ENCODE peak calls at places on chromosome 17, in eight cellular contexts. U, N, D, H, B, G, L and X are unnamed samples.

GRCh38 chr17:82378741-82379021 is 7.1 kb downstream of the UTS2R start:
- DNase-seq in H (no peak), G (no peak), N (no peak), L (no peak), B (no peak), D (no peak), U (no peak), X (no peak)

GRCh38 chr17:31448467-31449077 is 57.1 kb downstream of the RAB11FIP4 start:
- DNase-seq in U (no peak), L (peak), D (no peak), B (peak), N (peak), H (no peak), G (peak), X (no peak)

GRCh38 chr17:39700148-39700987 is 504 bp downstream of the ERBB2 start:
- DNase-seq in L (no peak), N (peak), U (peak), G (no peak), D (no peak), H (no peak), B (peak), X (peak)

GRCh38 chr17:69608808-69609494 is 194.5 kb downstream of the MAP2K6 start:
- DNase-seq in G (peak), N (peak), U (peak), B (peak), L (peak), H (no peak), D (no peak), X (no peak)

GRCh38 chr17:57808882-57809281 is 41.0 kb downstream of the MRPS23 start:
- DNase-seq in D (no peak), N (no peak), H (no peak), B (no peak), U (no peak), L (no peak), G (no peak), X (no peak)

GRCh38 chr17:17698371-17698770 is 17.1 kb downstream of the RAI1 start:
- DNase-seq in D (no peak), G (no peak), B (no peak), N (no peak), L (no peak), U (no peak), H (no peak), X (peak)

GRCh38 chr17:11969565-11969964 is 27.7 kb downstream of the ZNF18 start:
- DNase-seq in D (no peak), L (no peak), U (peak), H (no peak), B (no peak), N (no peak), G (no peak), X (no peak)

GRCh38 chr17:31508310-31509094 is 117.0 kb downstream of the RAB11FIP4 start:
- DNase-seq in D (no peak), N (no peak), U (no peak), L (no peak), H (no peak), B (no peak), G (no peak), X (peak)

GRCh38 chr17:78738245-78738644 is 43.8 kb downstream of the CYTH1 start:
- DNase-seq in L (no peak), N (no peak), G (no peak), U (no peak), B (no peak), H (no peak), D (no peak), X (no peak)

GRCh38 chr17:61349350-61349749 is 50.3 kb upstream of the TBX2 start:
- DNase-seq in G (peak), B (peak), N (no peak), H (no peak), U (no peak), L (no peak), D (no peak), X (no peak)
- TF ChIP-seq CTCF in G (peak), B (peak), N (peak), H (no peak), U (no peak), L (peak), D (no peak), X (peak)

GRCh38 chr17:77470800-77471733 is 330.3 kb downstream of the SEC14L1 start:
- DNase-seq in G (peak), U (no peak), N (peak), D (no peak), H (no peak), L (no peak), B (peak), X (peak)
- TF ChIP-seq CTCF in G (no peak), U (no peak), N (no peak), D (no peak), H (no peak), L (no peak), B (peak), X (no peak)

GRCh38 chr17:64243340-64243739 is 19.7 kb downstream of the TEX2 start:
- DNase-seq in N (no peak), H (no peak), U (no peak), G (no peak), L (no peak), D (no peak), B (no peak), X (no peak)
- TF ChIP-seq CTCF in N (no peak), H (no peak), U (no peak), G (no peak), L (no peak), D (no peak), B (no peak), X (no peak)

GRCh38 chr17:3692346-3692745 is 3.6 kb downstream of the P2RX5 start:
- DNase-seq in G (no peak), N (no peak), D (no peak), U (no peak), L (no peak), B (no peak), H (no peak), X (peak)
- TF ChIP-seq CTCF in G (no peak), N (peak), D (no peak), U (peak), L (no peak), B (no peak), H (no peak), X (no peak)

GRCh38 chr17:28342313-28342712 is 6.8 kb downstream of the TNFAIP1 start:
- DNase-seq in G (no peak), N (no peak), L (no peak), B (no peak), D (no peak), H (no peak), U (no peak), X (no peak)
- TF ChIP-seq CTCF in G (no peak), N (no peak), L (no peak), B (no peak), D (no peak), H (no peak), U (no peak), X (no peak)

GRCh38 chr17:29114141-29114540 is 66.1 kb downstream of the MYO18A start:
- DNase-seq in D (no peak), L (no peak), G (peak), U (no peak), H (no peak), B (no peak), N (no peak), X (no peak)

GRCh38 chr17:29112780-29113295 is 67.4 kb downstream of the MYO18A start:
- DNase-seq in G (peak), N (peak), U (no peak), D (no peak), L (no peak), B (peak), H (no peak), X (no peak)

GRCh38 chr17:29115435-29115834 is 64.8 kb downstream of the MYO18A start:
- DNase-seq in L (no peak), D (no peak), H (no peak), G (no peak), B (no peak), U (no peak), N (no peak), X (no peak)

GRCh38 chr17:29111816-29112499 is 68.2 kb downstream of the MYO18A start:
- DNase-seq in G (peak), U (peak), H (peak), N (peak), D (peak), B (peak), L (peak), X (peak)

GRCh38 chr17:29113334-29113733 is 66.9 kb downstream of the MYO18A start:
- DNase-seq in G (no peak), B (no peak), L (no peak), U (no peak), D (no peak), N (no peak), H (no peak), X (peak)
- TF ChIP-seq CTCF in G (no peak), B (no peak), L (no peak), U (no peak), D (no peak), N (no peak), H (peak), X (peak)

DNA sequence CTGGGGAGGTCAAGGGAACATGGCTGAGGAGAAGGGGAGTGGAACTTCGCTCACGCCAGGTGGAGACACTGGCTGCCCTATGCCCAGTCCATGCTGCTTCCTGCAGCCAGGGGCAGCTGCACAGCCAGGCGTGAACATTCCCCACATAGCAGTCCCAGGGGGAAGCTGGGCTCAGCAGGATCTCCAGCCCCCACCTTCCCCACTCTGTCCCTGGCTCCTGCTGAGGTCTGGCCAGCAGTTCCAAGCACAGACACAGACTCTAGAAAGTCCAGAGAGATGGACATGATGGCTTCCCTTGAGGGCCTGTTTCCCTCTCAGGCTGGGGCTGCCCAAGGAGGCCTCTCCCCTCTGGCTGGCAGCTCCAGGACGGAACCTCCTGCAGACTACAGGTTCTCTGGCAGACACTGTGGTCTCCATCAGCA is 9.3 kb downstream of the JUP start:
- DNase-seq in L (no peak), N (no peak), B (no peak), U (no peak), H (no peak), D (peak), G (peak), X (peak)
- TF ChIP-seq CTCF in L (no peak), N (peak), B (peak), U (peak), H (peak), D (peak), G (peak), X (no peak)

GRCh38 chr17:63185420-63185819 is 219.4 kb downstream of the TANC2 start:
- DNase-seq in B (peak), G (no peak), U (no peak), D (no peak), H (no peak), L (no peak), N (no peak), X (no peak)
- TF ChIP-seq CTCF in B (no peak), G (no peak), U (no peak), D (no peak), H (peak), L (no peak), N (no peak), X (no peak)